ENCODE peak calls at places on chromosomes 11 and 22, in seven cellular contexts. V is astrocyte of the cerebellum, Y is lung, R is GM20000, E is GM23338, L is endothelial cell of umbilical vein, A is mucosa of descending colon. W is an unnamed sample.

GRCh38 chr11:115776916-115777315 is 272.7 kb upstream of the CADM1 start:
- DNase-seq in V (no peak), Y (no peak), R (no peak), E (no peak), L (no peak), A (no peak), W (no peak)

GRCh38 chr11:6124245-6124644 is 16.8 kb downstream of the OR56B4 start:
- DNase-seq in V (no peak), Y (no peak), R (no peak), E (no peak), L (no peak), A (no peak), W (no peak)

GRCh38 chr11:122215244-122215992 is 99.4 kb upstream of the BLID start:
- DNase-seq in V (peak; percentile 68), Y (peak; percentile 58), R (peak; percentile 60), E (peak; percentile 85), L (peak; percentile 79), A (peak; percentile 62), W (peak; percentile 64)

GRCh38 chr11:133787379-133788103 is 57.8 kb downstream of the SPATA19 start:
- DNase-seq in V (no peak), Y (no peak), R (no peak), E (peak; percentile 86), L (no peak), A (no peak), W (no peak)

GRCh38 chr11:38282718-38283117 is 1684.7 kb upstream of the RAG2 start:
- DNase-seq in V (no peak), Y (no peak), R (no peak), E (no peak), L (no peak), A (no peak), W (no peak)

GRCh38 chr11:76672431-76673163 is 2.0 kb upstream of the LRRC32 start:
- DNase-seq in V (no peak), Y (no peak), R (peak; percentile 80), E (no peak), L (no peak), A (peak; percentile 56), W (peak; percentile 75)

GRCh38 chr22:25347752-25348102 is 128.3 kb downstream of the CRYBB2 start:
- DNase-seq in V (no peak), Y (no peak), R (no peak), E (no peak), L (peak; percentile 53), A (no peak), W (no peak)

GRCh38 chr11:111107501-111107900 is 138.0 kb upstream of the POU2AF2 start:
- DNase-seq in V (no peak), Y (no peak), R (no peak), E (no peak), L (no peak), A (no peak), W (no peak)

GRCh38 chr11:13271060-13271693 is 6.4 kb upstream of the BMAL1 start:
- DNase-seq in V (no peak), Y (no peak), R (no peak), E (no peak), L (no peak), A (no peak), W (no peak)

GRCh38 chr11:29629281-29629680 is 387.5 kb downstream of the KCNA4 start:
- DNase-seq in V (no peak), Y (no peak), R (no peak), E (no peak), L (no peak), A (no peak), W (no peak)

GRCh38 chr11:105609832-105610781 is at the start of gene GRIA4:
- DNase-seq in V (no peak), Y (no peak), R (no peak), E (peak; percentile 74), L (peak; percentile 29), A (peak; percentile 24), W (no peak)

GRCh38 chr11:65454311-65454695 is 31.7 kb downstream of the NEAT1 start:
- DNase-seq in V (no peak), Y (no peak), R (no peak), E (no peak), L (no peak), A (peak; percentile 37), W (no peak)

GRCh38 chr11:132655187-132655855 is 877.0 kb downstream of the OPCML start:
- DNase-seq in V (no peak), Y (no peak), R (no peak), E (no peak), L (no peak), A (no peak), W (no peak)

GRCh38 chr22:37842015-37842793 is 1.9 kb downstream of the ANKRD54 start:
- DNase-seq in V (no peak), Y (no peak), R (no peak), E (no peak), L (no peak), A (no peak), W (no peak)

GRCh38 chr11:117861151-117862018 is 15.1 kb downstream of the FXYD6 start:
- DNase-seq in V (no peak), Y (no peak), R (no peak), E (peak; percentile 96), L (peak; percentile 15), A (no peak), W (no peak)

GRCh38 chr11:66851698-66852465 is 5.0 kb upstream of the LRFN4 start:
- DNase-seq in V (no peak), Y (no peak), R (peak; percentile 68), E (peak; percentile 78), L (no peak), A (peak; percentile 53), W (no peak)

GRCh38 chr11:24163146-24163545 is 333.7 kb upstream of the LUZP2 start:
- DNase-seq in V (no peak), Y (no peak), R (no peak), E (no peak), L (no peak), A (no peak), W (no peak)

GRCh38 chr11:68673991-68674390 is 10.4 kb upstream of the GAL start:
- DNase-seq in V (no peak), Y (no peak), R (no peak), E (no peak), L (no peak), A (peak; percentile 1), W (no peak)

GRCh38 chr11:120249279-120250022 is 9.5 kb downstream of the POU2F3 start:
- DNase-seq in V (no peak), Y (no peak), R (no peak), E (no peak), L (no peak), A (no peak), W (no peak)

GRCh38 chr22:24775769-24776492 is 1.4 kb upstream of the PIWIL3 start:
- DNase-seq in V (no peak), Y (no peak), R (no peak), E (peak; percentile 36), L (no peak), A (no peak), W (no peak)

GRCh38 chr11:45165386-45165785 is 18.9 kb downstream of the PRDM11 start:
- DNase-seq in V (no peak), Y (no peak), R (no peak), E (no peak), L (no peak), A (no peak), W (no peak)

GRCh38 chr11:77144196-77144853 is 16.3 kb downstream of the MYO7A start:
- DNase-seq in V (no peak), Y (no peak), R (no peak), E (no peak), L (no peak), A (no peak), W (no peak)

GRCh38 chr11:9138612-9139579 is 47.5 kb upstream of the SCUBE2 start:
- DNase-seq in V (peak; percentile 92), Y (peak; percentile 54), R (no peak), E (no peak), L (peak; percentile 98), A (no peak), W (no peak)

GRCh38 chr11:125995313-125995712 is 49.5 kb downstream of the VSIG10L2 start:
- DNase-seq in V (no peak), Y (no peak), R (peak; percentile 46), E (no peak), L (no peak), A (no peak), W (peak; percentile 45)

GRCh38 chr11:118144869-118145268 is 7.8 kb downstream of the SCN4B start:
- DNase-seq in V (no peak), Y (no peak), R (no peak), E (no peak), L (no peak), A (no peak), W (no peak)

GRCh38 chr11:13343931-13344717 is 66.5 kb downstream of the BMAL1 start:
- DNase-seq in V (peak; percentile 69), Y (peak; percentile 77), R (peak; percentile 58), E (peak; percentile 87), L (peak; percentile 70), A (no peak), W (peak; percentile 76)

GRCh38 chr11:10633261-10633660 is 60.3 kb downstream of the IRAG1 start:
- DNase-seq in V (no peak), Y (no peak), R (no peak), E (no peak), L (no peak), A (no peak), W (no peak)

DNA sequence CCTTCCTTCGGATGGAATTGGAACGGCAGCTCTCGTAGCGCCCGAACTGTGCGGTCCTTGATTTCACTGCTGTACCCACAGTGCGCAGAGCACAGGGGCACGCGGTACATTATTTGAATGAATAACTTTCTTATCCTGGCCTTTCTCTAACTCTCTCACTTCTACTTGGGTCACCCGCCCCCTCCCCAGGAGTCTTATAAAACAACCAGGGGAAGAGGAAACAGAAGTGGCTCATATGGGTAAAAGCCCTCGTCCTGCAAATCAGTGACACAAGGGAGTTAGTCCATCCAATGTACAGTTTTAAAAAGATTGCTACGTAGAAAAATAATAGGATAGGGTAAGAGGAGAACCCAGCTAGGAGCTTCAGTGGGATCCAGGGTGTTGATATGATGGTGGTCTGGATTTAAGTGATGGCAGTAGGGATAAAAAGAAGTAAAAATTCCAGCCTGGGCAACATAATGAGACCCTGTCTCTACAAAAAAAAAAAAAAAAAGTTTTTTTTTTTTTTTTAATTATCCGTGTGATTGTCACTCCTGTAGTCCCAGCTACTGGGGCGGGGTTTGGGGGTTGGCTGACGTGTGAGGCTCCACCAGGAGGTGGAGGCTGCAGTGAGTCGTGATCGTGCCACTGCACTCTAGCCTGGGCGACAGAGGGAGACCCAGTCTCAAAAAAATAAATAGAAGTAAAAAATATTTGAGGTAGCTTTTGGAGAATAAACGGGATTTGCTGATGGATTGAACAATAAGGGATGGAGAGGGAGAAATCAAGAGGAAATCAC is 7.1 kb upstream of the L3MBTL2 start:
- DNase-seq in V (no peak), Y (no peak), R (no peak), E (peak; percentile 56), L (peak; percentile 73), A (peak; percentile 58), W (no peak)
- TF ChIP-seq CTCF in V (peak; percentile 15), Y (no peak), R (no peak), E (no peak), L (no peak), A (no peak), W (no peak)

GRCh38 chr11:34792143-34792542 is 124.0 kb downstream of the APIP start:
- DNase-seq in V (no peak), Y (no peak), R (no peak), E (peak; percentile 44), L (no peak), A (no peak), W (no peak)
- TF ChIP-seq CTCF in V (no peak), Y (no peak), R (no peak), E (peak; percentile 15), L (no peak), A (no peak), W (no peak)

GRCh38 chr11:47179655-47179991 is 2.9 kb upstream of the ARFGAP2 start:
- DNase-seq in V (no peak), Y (no peak), R (peak; percentile 84), E (peak; percentile 79), L (peak; percentile 52), A (no peak), W (peak; percentile 74)
- TF ChIP-seq CTCF in V (peak; percentile 81), Y (peak; percentile 14), R (peak; percentile 51), E (peak; percentile 66), L (peak; percentile 63), A (peak; percentile 35), W (peak; percentile 39)

GRCh38 chr22:29584975-29585374 is 4.1 kb upstream of the NIPSNAP1 start:
- DNase-seq in V (no peak), Y (no peak), R (no peak), E (no peak), L (no peak), A (no peak), W (no peak)
- TF ChIP-seq CTCF in V (no peak), Y (no peak), R (no peak), E (no peak), L (no peak), A (no peak), W (no peak)

W was measured in GM10248.